ENCODE peak calls at places on chromosomes 13 and 19, in four cellular contexts. One of them, this sample, is unnamed.
A peak's percentile ranks its signal among the peaks of the same experiment; 100 is the strongest.

GRCh38 chr13:65971541-65971940 is 1258.6 kb downstream of the PCDH9 start:
- DNase-seq in IMR-90: no peak
- DNase-seq in H9: no peak
- DNase-seq in H1: no peak
- DNase-seq in this sample: peak; percentile 34

GRCh38 chr19:29188704-29189375 is 24.1 kb downstream of the UQCRFS1 start:
- DNase-seq in IMR-90: peak; percentile 25
- DNase-seq in H9: no peak
- DNase-seq in H1: no peak
- DNase-seq in this sample: no peak

GRCh38 chr19:50459067-50459456 is 17.2 kb upstream of the EMC10 start:
- DNase-seq in IMR-90: no peak
- DNase-seq in H9: no peak
- DNase-seq in H1: no peak
- DNase-seq in this sample: no peak

GRCh38 chr13:49258097-49258796 is 10.5 kb downstream of the CDADC1 start:
- DNase-seq in IMR-90: no peak
- DNase-seq in H9: no peak
- DNase-seq in H1: no peak
- DNase-seq in this sample: no peak

GRCh38 chr13:70088926-70089325 is 18.7 kb upstream of the ATXN8OS start:
- DNase-seq in IMR-90: no peak
- DNase-seq in H9: no peak
- DNase-seq in H1: no peak
- DNase-seq in this sample: peak; percentile 69

GRCh38 chr19:40718774-40719391 is 2.0 kb downstream of the ITPKC start:
- DNase-seq in IMR-90: peak; percentile 40
- DNase-seq in H9: peak; percentile 57
- DNase-seq in H1: no peak
- DNase-seq in this sample: peak; percentile 53

GRCh38 chr19:35125270-35125717 is 9.6 kb downstream of the LGI4 start:
- DNase-seq in IMR-90: no peak
- DNase-seq in H9: no peak
- DNase-seq in H1: no peak
- DNase-seq in this sample: no peak

GRCh38 chr19:33998739-33999345 is 173.5 kb upstream of the LSM14A start:
- DNase-seq in IMR-90: no peak
- DNase-seq in H9: no peak
- DNase-seq in H1: no peak
- DNase-seq in this sample: no peak

DNA sequence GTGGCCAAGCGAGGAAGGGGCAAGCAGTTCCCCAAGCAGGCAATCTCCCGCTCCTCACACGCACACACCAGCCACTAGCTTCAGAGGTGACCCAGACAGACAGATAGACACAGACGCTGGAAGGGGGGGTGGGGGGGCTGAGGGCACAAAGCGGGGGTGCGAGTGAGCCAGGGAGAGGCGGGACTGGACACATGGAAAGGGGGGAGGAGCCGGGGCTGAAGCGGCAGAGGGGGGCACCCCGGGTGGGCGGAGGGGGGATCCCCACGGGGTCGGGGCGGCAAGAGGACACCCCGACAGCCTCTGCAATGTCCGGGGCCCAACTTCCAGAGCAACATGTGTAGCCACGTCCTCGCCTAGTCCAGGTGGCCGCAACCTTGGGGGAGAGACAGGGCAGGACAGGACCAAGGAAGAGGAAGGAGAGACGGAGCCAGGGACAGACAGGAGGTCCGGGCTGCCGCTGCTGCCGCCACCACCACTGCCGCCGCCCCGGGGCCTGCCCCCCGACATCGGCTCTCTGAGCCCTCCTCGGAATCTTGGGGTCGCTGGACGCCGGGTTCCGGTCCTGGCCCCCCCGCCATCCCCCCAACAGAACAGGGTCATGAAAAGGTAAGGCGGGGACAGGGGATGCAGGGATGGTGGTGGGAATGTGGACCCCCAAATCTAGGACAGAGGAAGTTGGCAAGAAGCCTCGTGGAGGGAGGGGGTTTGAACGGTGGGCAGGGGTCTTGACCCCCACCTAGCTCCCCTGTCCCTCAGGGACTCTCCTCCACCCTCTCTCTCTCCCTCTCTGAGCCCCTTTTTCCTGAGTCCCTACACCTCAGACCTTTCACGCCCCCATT is 1.1 kb downstream of the GRIN2D start:
- DNase-seq in IMR-90: no peak
- DNase-seq in H9: peak; percentile 46
- DNase-seq in H1: no peak
- DNase-seq in this sample: no peak
- H3K4ac ChIP-seq in IMR-90: no peak overlapping the region
- H3K4ac ChIP-seq in H9: no peak overlapping the region
- H3K4ac ChIP-seq in H1: no peak overlapping the region
- H3K4ac ChIP-seq in this sample: no peak overlapping the region

GRCh38 chr13:26985285-26985878 is 186.2 kb downstream of the USP12 start:
- DNase-seq in IMR-90: peak; percentile 80
- DNase-seq in H9: peak; percentile 57
- DNase-seq in H1: no peak
- DNase-seq in this sample: peak; percentile 74

GRCh38 chr13:26984337-26984736 is 187.3 kb downstream of the USP12 start:
- DNase-seq in IMR-90: no peak
- DNase-seq in H9: no peak
- DNase-seq in H1: no peak
- DNase-seq in this sample: no peak

GRCh38 chr13:26987614-26988013 is 184.0 kb downstream of the USP12 start:
- DNase-seq in IMR-90: no peak
- DNase-seq in H9: no peak
- DNase-seq in H1: no peak
- DNase-seq in this sample: no peak

GRCh38 chr13:26980099-26981031 is 191.2 kb downstream of the USP12 start:
- DNase-seq in IMR-90: no peak
- DNase-seq in H9: no peak
- DNase-seq in H1: no peak
- DNase-seq in this sample: no peak

GRCh38 chr13:26983533-26984315 is 187.9 kb downstream of the USP12 start:
- DNase-seq in IMR-90: no peak
- DNase-seq in H9: no peak
- DNase-seq in H1: no peak
- DNase-seq in this sample: no peak
- H3K27ac ChIP-seq in IMR-90: peak overlapping the region; percentile 84
- H3K27ac ChIP-seq in H9: no peak overlapping the region
- H3K27ac ChIP-seq in H1: no peak overlapping the region
- H3K27ac ChIP-seq in this sample: no peak overlapping the region

DNA sequence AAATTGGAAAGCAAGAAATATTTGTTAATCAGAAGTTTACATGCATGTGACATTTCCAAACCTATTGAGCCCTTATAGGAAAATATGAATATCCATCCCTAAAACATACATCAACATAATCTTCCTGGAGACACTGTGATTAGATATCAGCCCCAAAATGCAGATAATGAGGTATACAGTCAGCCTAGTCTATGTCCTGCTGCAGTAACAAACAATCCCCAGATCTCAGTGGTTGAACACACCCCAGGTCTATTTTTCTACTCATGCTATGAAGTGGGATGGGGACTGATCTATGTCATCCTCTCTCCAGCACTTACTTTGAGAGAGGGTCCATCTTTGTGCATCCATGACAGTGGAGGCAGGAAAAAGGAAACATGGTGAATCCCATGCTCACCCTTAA is 31.2 kb downstream of the CACNA1A start:
- DNase-seq in IMR-90: no peak
- DNase-seq in H9: no peak
- DNase-seq in H1: no peak
- DNase-seq in this sample: no peak
- H3K56ac ChIP-seq in IMR-90: no peak overlapping the region
- H3K56ac ChIP-seq in H9: no peak overlapping the region
- H3K56ac ChIP-seq in H1: no peak overlapping the region
- H3K56ac ChIP-seq in this sample: no peak overlapping the region

GRCh38 chr19:49359851-49360845 is 2.1 kb downstream of the TEAD2 start:
- DNase-seq in IMR-90: no peak
- DNase-seq in H9: no peak
- DNase-seq in H1: no peak
- DNase-seq in this sample: no peak
- H3K4ac ChIP-seq in IMR-90: peak overlapping the region; percentile 100
- H3K4ac ChIP-seq in H9: no peak overlapping the region
- H3K4ac ChIP-seq in H1: no peak overlapping the region
- H3K4ac ChIP-seq in this sample: peak overlapping the region; percentile 84

DNA sequence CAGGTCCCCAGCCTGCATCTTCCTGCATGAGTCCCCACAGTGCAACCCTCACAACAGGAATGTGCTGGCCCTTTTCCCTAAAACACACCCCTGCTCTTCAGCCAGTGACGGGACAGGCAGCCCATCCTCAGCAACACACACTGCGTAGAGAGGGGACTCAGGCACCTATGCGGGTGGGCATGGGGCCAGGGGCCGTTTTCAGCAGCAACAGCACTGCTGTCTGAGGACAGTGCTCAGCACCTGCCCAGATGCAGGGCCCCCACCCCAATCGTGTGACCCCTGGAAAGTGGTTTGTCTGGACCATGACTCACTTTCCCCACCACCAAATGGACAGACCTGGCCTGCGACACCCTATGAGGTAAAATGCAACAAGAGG is 28.0 kb upstream of the ISYNA1 start:
- DNase-seq in IMR-90: no peak
- DNase-seq in H9: no peak
- DNase-seq in H1: no peak
- DNase-seq in this sample: no peak
- H3K27ac ChIP-seq in IMR-90: peak overlapping the region; percentile 1
- H3K27ac ChIP-seq in H9: no peak overlapping the region
- H3K27ac ChIP-seq in H1: no peak overlapping the region
- H3K27ac ChIP-seq in this sample: no peak overlapping the region

DNA sequence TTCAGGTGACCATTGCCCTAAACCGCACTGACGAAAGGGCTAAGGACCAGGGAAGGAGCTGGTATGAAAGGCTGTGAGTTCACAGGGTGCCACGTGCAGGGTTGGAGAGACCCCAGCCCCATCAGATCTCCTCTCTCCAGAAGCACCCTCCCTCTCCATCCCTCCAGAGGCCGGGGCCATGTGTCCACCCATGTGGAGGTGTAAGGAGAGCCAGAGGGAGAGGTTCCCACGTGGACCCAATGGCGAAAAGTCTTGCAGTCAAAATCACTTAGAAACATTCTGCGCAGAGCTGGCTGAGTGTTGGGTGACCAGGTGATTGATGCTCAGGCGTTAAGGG is 168.3 kb downstream of the COL4A1 start:
- DNase-seq in IMR-90: no peak
- DNase-seq in H9: no peak
- DNase-seq in H1: no peak
- DNase-seq in this sample: no peak
- H3K56ac ChIP-seq in IMR-90: no peak overlapping the region
- H3K56ac ChIP-seq in H9: no peak overlapping the region
- H3K56ac ChIP-seq in H1: no peak overlapping the region
- H3K56ac ChIP-seq in this sample: peak overlapping the region; percentile 68